ENCODE peak calls at places on chromosomes 6 and 20, in four cellular contexts. Q, M, U and O are unnamed samples.

GRCh38 chr20:48727226-48727625 is 100.6 kb downstream of the PREX1 start:
- DNase-seq in Q (no peak), M (no peak), U (no peak), O (no peak)

GRCh38 chr6:55293116-55293515 is 34.2 kb upstream of the GFRAL start:
- DNase-seq in Q (no peak), M (no peak), U (no peak), O (no peak)

GRCh38 chr20:437787-438486 is 24.4 kb downstream of the TBC1D20 start:
- DNase-seq in Q (no peak), M (no peak), U (no peak), O (no peak)

GRCh38 chr6:2387445-2387844 is 142.0 kb upstream of the GMDS start:
- DNase-seq in Q (no peak), M (no peak), U (no peak), O (no peak)

GRCh38 chr6:167893416-167893815 is 66.7 kb downstream of the AFDN start:
- DNase-seq in Q (no peak), M (no peak), U (no peak), O (no peak)

GRCh38 chr6:107107791-107108190 is 7.5 kb downstream of the BEND3 start:
- DNase-seq in Q (no peak), M (no peak), U (no peak), O (no peak)

GRCh38 chr6:32868257-32868788 is 14.3 kb downstream of the PSMB9 start:
- DNase-seq in Q (peak), M (peak), U (no peak), O (peak)

GRCh38 chr6:139490482-139490881 is 116.0 kb upstream of the CITED2 start:
- DNase-seq in Q (no peak), M (no peak), U (no peak), O (no peak)

GRCh38 chr6:27866370-27867050 is 45.7 kb downstream of the OR2B2 start:
- DNase-seq in Q (peak), M (no peak), U (peak), O (no peak)

GRCh38 chr6:168119539-168119938 is 40.5 kb upstream of the FRMD1 start:
- DNase-seq in Q (no peak), M (no peak), U (no peak), O (no peak)

GRCh38 chr6:106913676-106914280 is 60.8 kb downstream of the CD24 start:
- DNase-seq in Q (no peak), M (no peak), U (peak), O (no peak)

GRCh38 chr6:82924799-82925535 is 140.7 kb downstream of the UBE3D start:
- DNase-seq in Q (no peak), M (no peak), U (no peak), O (no peak)

GRCh38 chr6:156840136-156840535 is 63.0 kb downstream of the ARID1B start:
- DNase-seq in Q (no peak), M (no peak), U (no peak), O (no peak)

GRCh38 chr6:137165375-137166246 is 7.8 kb downstream of the IL22RA2 start:
- DNase-seq in Q (peak), M (peak), U (peak), O (no peak)

GRCh38 chr6:56025785-56026184 is 150.4 kb upstream of the BMP5 start:
- DNase-seq in Q (no peak), M (no peak), U (no peak), O (no peak)

GRCh38 chr6:161578478-161578877 is 304.6 kb upstream of the AGPAT4 start:
- DNase-seq in Q (no peak), M (no peak), U (no peak), O (no peak)

GRCh38 chr6:35139924-35140524 is 1.1 kb downstream of the TCP11 start:
- DNase-seq in Q (peak), M (peak), U (peak), O (peak)

GRCh38 chr6:169807699-169808607 is 56.5 kb downstream of the ERMARD start:
- DNase-seq in Q (no peak), M (no peak), U (no peak), O (no peak)

GRCh38 chr6:166236586-166236985 is 68.9 kb upstream of the TBXT start:
- DNase-seq in Q (no peak), M (no peak), U (no peak), O (no peak)

GRCh38 chr20:57627972-57628650 is 7.9 kb upstream of the ZBP1 start:
- DNase-seq in Q (no peak), M (no peak), U (no peak), O (no peak)

GRCh38 chr6:111837007-111837406 is 36.2 kb downstream of the FYN start:
- DNase-seq in Q (no peak), M (no peak), U (no peak), O (no peak)

GRCh38 chr6:154494592-154494991 is 15.9 kb downstream of the CNKSR3 start:
- DNase-seq in Q (no peak), M (no peak), U (no peak), O (no peak)

GRCh38 chr20:24382775-24383174 is 86.7 kb upstream of the SYNDIG1 start:
- DNase-seq in Q (peak), M (no peak), U (no peak), O (no peak)

GRCh38 chr6:132703936-132704335 is 9.9 kb downstream of the VNN1 start:
- DNase-seq in Q (no peak), M (no peak), U (no peak), O (no peak)

GRCh38 chr6:111558690-111559192 is 46.9 kb downstream of the TRAF3IP2 start:
- DNase-seq in Q (no peak), M (no peak), U (no peak), O (no peak)

GRCh38 chr6:142014515-142014914 is 118.2 kb upstream of the GJE1 start:
- DNase-seq in Q (no peak), M (no peak), U (no peak), O (no peak)
- TF ChIP-seq USF1 in Q (no peak), M (no peak), U (no peak), O (no peak)

DNA sequence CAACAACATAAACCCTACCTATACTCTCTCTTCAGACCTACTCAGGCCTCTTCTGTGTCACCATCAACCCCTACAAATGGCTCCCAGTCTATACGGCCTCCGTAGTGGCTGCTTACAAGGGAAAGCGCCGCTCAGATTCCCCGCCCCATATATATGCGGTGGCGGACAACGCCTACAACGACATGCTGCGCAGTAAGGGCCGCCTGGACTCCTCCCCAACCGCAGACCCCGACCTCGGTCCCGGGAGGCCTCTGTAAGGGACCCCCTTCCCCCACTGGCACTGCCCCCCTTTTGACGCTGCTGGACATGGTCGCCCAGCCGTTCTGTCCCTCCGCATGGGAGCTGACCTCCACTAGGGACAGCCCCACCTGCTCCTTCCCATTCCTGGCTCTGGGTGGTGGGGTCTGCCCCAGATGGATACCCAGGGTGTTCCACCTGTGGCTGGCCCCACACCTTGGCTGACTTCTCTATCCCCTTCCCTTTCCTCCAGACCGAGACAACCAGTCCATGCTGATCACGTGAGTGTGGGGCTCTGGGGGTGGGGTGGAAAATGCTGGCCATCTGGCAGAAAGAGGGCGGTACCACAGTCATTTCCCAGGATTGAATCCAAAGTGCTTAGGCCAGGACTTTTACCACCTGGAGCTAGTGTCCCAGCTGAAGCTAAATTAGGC is 25.0 kb downstream of the MYH7B start:
- DNase-seq in Q (peak), M (no peak), U (no peak), O (peak)
- TF ChIP-seq USF1 in Q (no peak), M (no peak), U (no peak), O (peak)

GRCh38 chr6:38141716-38142115 is 322.2 kb downstream of the ZFAND3 start:
- DNase-seq in Q (no peak), M (no peak), U (no peak), O (no peak)
- TF ChIP-seq USF1 in Q (no peak), M (no peak), U (no peak), O (no peak)

GRCh38 chr20:58753929-58754551 is 61.4 kb downstream of the NPEPL1 start:
- DNase-seq in Q (no peak), M (no peak), U (no peak), O (no peak)
- TF ChIP-seq USF1 in Q (no peak), M (no peak), U (no peak), O (no peak)